ENCODE peak calls at places on chromosomes 7 and 10, in four cellular contexts. O is IMR-90, N is K562, Z is endothelial cell of umbilical vein. Q is an unnamed sample. For H3K9me1, the result is how much of the 10 kb centered on the place peaks cover.

GRCh38 chr7:35695628-35695888 is 623 bp upstream of the HERPUD2 start:
- DNase-seq in O (no peak), N (no peak), Z (no peak), Q (no peak)

GRCh38 chr10:24307696-24308476 is 98.9 kb downstream of the KIAA1217 start:
- DNase-seq in O (no peak), N (no peak), Z (no peak), Q (no peak)

GRCh38 chr10:124693396-124693795 is 50.8 kb downstream of the FAM53B start:
- DNase-seq in O (no peak), N (peak), Z (no peak), Q (no peak)

GRCh38 chr10:22321831-22322662 is 1.1 kb downstream of the BMI1 start:
- DNase-seq in O (no peak), N (peak), Z (peak), Q (no peak)

GRCh38 chr7:33093266-33093665 is 15.9 kb downstream of the RP9 start:
- DNase-seq in O (no peak), N (no peak), Z (no peak), Q (no peak)

GRCh38 chr7:135774284-135774683 is 25.7 kb upstream of the FAM180A start:
- DNase-seq in O (peak), N (no peak), Z (peak), Q (no peak)

GRCh38 chr7:80372415-80372814 is 139.4 kb downstream of the GNAT3 start:
- DNase-seq in O (peak), N (no peak), Z (no peak), Q (no peak)

GRCh38 chr7:15309891-15310290 is 251.9 kb downstream of the AGMO start:
- DNase-seq in O (peak), N (no peak), Z (no peak), Q (no peak)

GRCh38 chr7:115009139-115009538 is 87.2 kb downstream of the MDFIC start:
- DNase-seq in O (peak), N (no peak), Z (no peak), Q (no peak)

GRCh38 chr7:141785711-141786552 is 4.1 kb upstream of the TAS2R5 start:
- DNase-seq in O (peak), N (peak), Z (peak), Q (no peak)

GRCh38 chr10:105252908-105253307 is 611.8 kb downstream of the SORCS3 start:
- DNase-seq in O (no peak), N (no peak), Z (no peak), Q (no peak)

GRCh38 chr10:585502-585901 is 104.0 kb downstream of the DIP2C start:
- DNase-seq in O (no peak), N (no peak), Z (no peak), Q (no peak)

GRCh38 chr7:95059842-95060313 is 152.5 kb downstream of the PPP1R9A start:
- DNase-seq in O (no peak), N (no peak), Z (no peak), Q (no peak)

GRCh38 chr7:95052692-95053091 is 145.3 kb downstream of the PPP1R9A start:
- DNase-seq in O (no peak), N (no peak), Z (no peak), Q (no peak)

GRCh38 chr7:95056107-95056689 is 148.8 kb downstream of the PPP1R9A start:
- DNase-seq in O (no peak), N (no peak), Z (no peak), Q (no peak)

GRCh38 chr7:95054386-95054785 is 147.0 kb downstream of the PPP1R9A start:
- DNase-seq in O (no peak), N (no peak), Z (no peak), Q (no peak)

DNA sequence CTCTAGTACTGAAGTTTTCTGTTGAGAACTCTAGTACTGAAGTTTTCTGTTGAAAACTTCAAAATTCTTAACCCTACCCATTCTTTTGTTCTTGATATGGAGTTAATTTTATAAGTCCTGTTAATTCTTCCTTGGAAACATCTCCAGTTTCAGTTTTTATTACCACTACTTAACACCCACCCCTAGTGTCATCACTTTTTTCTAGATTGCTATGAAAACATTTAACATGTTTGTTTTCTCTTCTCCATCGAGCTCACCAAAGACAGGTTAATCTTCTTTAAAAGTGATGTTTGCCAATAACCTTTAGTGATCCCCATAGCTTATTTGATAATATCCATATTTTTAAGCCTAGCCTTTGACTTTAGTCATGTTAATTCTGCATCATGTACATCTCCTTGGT is 147.9 kb downstream of the PPP1R9A start:
- DNase-seq in O (no peak), N (no peak), Z (no peak), Q (no peak)
- H3K9me1 ChIP-seq in O (under half), N (under half), Z (under half), Q (under half)

GRCh38 chr10:111677747-111678146 is 505.8 kb downstream of the GPAM start:
- DNase-seq in O (no peak), N (no peak), Z (no peak), Q (no peak)
- H3K9me1 ChIP-seq in O (under half), N (under half), Z (under half), Q (under half)

GRCh38 chr10:85558533-85558932 is 808.1 kb downstream of the GRID1 start:
- DNase-seq in O (no peak), N (no peak), Z (no peak), Q (no peak)

GRCh38 chr10:85557077-85557476 is 809.5 kb downstream of the GRID1 start:
- DNase-seq in O (no peak), N (no peak), Z (no peak), Q (no peak)

GRCh38 chr10:85557706-85558105 is 808.9 kb downstream of the GRID1 start:
- DNase-seq in O (no peak), N (no peak), Z (no peak), Q (no peak)
- H3K9me1 ChIP-seq in O (under half), N (under half), Z (under half), Q (under half)

DNA sequence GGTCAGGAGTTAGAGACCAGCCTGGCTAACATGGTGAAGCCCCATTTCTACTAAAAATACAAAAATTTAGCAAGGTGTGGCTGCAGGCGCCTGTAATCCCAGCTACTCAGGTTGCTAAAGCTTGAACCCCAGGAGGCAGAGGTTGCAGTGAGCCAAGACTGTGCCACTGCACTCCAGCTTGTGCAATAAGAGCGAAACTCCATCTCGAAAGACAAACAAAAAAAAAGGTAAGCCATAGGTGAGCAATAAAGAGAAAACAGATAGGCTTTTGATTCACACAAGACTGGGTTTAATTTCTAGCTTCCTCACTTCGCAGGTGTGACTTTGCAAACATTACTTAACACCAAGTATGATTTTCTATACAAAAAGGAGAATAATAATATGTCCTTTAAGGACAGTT is 72.3 kb upstream of the ACBD5 start:
- DNase-seq in O (no peak), N (no peak), Z (no peak), Q (no peak)
- H3K9me1 ChIP-seq in O (under half), N (under half), Z (under half), Q (under half)

DNA sequence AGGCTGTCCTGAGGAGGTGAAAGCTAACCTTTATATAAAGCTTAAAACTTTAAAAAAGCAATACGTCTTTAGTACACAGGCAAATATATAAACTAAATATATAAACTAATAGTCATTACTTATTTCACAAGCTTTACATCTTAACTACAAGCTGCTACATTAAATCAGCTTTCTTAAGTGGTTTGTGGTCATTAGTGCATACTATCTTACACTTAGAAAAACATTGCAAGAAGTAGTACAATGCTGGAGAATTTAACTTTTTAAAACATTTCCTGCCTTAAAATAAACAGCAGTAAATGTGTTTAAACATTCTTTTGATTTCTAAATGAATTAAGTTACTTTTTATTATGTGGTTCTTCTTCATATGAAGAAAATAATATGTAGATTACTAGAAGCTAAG is 36.3 kb downstream of the MET start:
- DNase-seq in O (no peak), N (no peak), Z (no peak), Q (no peak)
- H3K9me1 ChIP-seq in O (under half), N (under half), Z (under half), Q (under half)

DNA sequence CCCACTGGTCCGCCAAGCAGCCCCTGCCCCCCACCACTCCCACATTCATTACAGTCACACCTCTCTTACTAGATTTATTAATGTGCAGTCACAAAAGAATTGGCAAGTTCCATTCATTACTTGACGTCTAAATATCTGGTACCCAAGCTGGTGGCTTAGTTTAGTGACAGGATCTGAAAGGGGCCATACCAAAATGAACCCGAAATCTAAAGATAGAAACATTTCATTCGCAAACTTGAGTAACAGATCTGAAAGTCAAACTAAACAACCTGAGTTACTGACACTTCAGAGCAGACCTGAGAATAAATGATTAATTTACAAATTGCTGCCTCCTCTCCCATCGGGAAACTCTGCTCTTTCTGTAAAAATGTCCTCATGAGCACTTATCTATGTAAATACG is 53.4 kb downstream of the TNS3 start:
- DNase-seq in O (no peak), N (no peak), Z (no peak), Q (no peak)
- H3K9me1 ChIP-seq in O (under half), N (under half), Z (under half), Q (under half)

DNA sequence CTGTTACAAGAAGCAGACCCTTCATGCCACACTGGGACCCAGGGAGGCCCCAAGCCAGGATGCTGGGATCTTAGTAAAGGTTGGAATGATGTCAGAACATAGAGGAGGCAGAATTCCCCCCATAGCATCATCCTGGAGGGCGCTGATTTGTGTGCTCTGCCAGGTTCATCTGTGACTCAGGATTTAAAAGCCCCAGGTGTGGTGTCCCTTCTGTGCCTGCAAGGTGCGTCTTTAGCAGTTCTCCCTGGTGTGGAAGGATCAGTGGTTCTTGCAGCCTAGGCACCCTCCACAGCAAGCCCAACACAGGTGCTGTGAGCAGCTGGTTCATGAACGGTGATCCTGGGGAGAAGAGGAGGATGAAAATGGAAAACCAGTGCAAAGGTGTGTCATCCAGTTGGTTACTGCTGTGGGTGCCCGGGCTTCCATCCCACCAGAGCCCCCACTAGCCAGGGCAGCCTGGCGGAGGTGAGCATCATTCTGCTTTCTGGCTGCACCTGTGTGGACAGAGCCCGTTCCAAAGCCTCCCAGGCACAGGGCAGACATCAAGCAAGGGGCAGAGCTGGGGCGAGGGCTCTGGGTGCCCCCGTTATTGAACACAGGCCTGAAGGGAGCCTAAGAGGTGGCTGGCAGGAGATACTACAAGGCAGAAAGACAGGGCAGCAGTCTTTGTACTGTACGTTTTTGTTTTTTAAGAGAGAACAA is 49.5 kb downstream of the IKZF1 start:
- DNase-seq in O (no peak), N (no peak), Z (no peak), Q (no peak)
- H3K9me1 ChIP-seq in O (under half), N (under half), Z (under half), Q (under half)

DNA sequence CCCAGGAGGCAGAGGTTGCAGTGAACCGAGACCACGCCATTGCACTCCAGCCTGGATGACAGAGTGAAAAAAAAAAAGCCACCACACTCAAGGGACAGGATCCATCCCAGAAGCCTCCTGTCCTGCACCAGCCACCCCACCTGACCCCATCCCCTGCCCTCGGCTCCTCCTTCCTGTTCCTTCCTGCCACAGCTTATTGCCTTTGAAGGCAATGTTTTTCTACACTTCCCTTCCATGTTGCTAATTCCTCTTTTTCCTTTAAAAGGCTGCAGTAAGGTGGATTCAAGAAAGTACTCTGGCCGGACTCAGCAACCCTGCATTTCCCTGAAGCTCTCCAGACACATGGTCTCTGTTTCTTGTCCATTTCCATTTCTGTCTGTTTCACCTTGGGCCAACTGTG is 80.9 kb downstream of the FAM171A1 start:
- DNase-seq in O (no peak), N (no peak), Z (no peak), Q (no peak)
- H3K9me1 ChIP-seq in O (under half), N (under half), Z (under half), Q (under half)

GRCh38 chr7:134444198-134444960 is 14.5 kb downstream of the AKR1B1 start:
- DNase-seq in O (no peak), N (no peak), Z (no peak), Q (no peak)

GRCh38 chr7:134447383-134447782 is 11.5 kb downstream of the AKR1B1 start:
- DNase-seq in O (no peak), N (no peak), Z (no peak), Q (no peak)

GRCh38 chr7:134446923-134447322 is 12.0 kb downstream of the AKR1B1 start:
- DNase-seq in O (no peak), N (no peak), Z (no peak), Q (no peak)

GRCh38 chr7:134444961-134445315 is 14.0 kb downstream of the AKR1B1 start:
- DNase-seq in O (no peak), N (no peak), Z (no peak), Q (no peak)

DNA sequence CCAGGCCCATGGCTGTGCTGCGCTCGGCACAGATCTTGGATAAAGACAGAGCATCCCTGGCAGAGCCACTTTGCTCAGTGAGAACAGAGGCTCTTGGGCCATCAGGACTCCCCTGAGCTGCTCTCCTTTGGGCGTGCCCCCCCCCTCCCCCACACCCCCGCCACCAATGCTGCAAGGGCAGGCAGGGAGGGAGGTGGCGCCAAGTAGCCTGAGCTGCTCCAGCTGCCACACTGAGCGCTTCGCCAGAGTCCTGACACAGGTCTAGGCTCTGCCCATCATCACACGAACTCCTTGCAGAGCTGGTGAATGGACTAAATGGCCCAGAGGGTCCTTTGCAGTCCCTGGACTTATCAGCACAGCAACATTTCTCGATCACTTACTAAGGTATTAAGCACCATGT is 12.5 kb downstream of the AKR1B1 start:
- DNase-seq in O (no peak), N (no peak), Z (no peak), Q (no peak)
- H3K9me1 ChIP-seq in O (under half), N (under half), Z (under half), Q (under half)

GRCh38 chr10:62062028-62062427 is 160.5 kb downstream of the ARID5B start:
- DNase-seq in O (no peak), N (no peak), Z (no peak), Q (no peak)
- H3K9me1 ChIP-seq in O (under half), N (under half), Z (under half), Q (under half)

Q was measured in keratinocyte.